ENCODE peak calls at places on chromosome 11, in nine cellular contexts. L is heart right ventricle; Y is heart left ventricle; T is lower lobe of right lung; S is lung; O is fibroblast of lung; H is CD8-positive, alpha-beta T cell; Z is colonic mucosa; I is HCT116. C is an unnamed sample. For H3K4me1, the result is how much of the 10 kb centered on the place peaks cover.

GRCh38 chr11:12889243-12889642 is 119.9 kb upstream of the RASSF10 start:
- DNase-seq in L (peak), Y (peak), T (peak), S (no peak), O (peak), H (no peak), Z (no peak), I (no peak), C (peak)

GRCh38 chr11:119882316-119882715 is 153.3 kb upstream of the NECTIN1 start:
- DNase-seq in L (no peak), Y (no peak), T (no peak), S (no peak), O (no peak), H (no peak), Z (no peak), I (no peak), C (no peak)

GRCh38 chr11:128757235-128757711 is 63.4 kb downstream of the FLI1 start:
- DNase-seq in L (peak), Y (peak), T (peak), S (peak), O (peak), H (peak), Z (peak), I (peak), C (no peak)

GRCh38 chr11:79045811-79046304 is 395.0 kb downstream of the TENM4 start:
- DNase-seq in L (no peak), Y (no peak), T (no peak), S (no peak), O (no peak), H (no peak), Z (no peak), I (no peak), C (no peak)

GRCh38 chr11:9616858-9617257 is 43.4 kb downstream of the WEE1 start:
- DNase-seq in L (no peak), Y (no peak), T (no peak), S (no peak), O (peak), H (no peak), Z (no peak), I (no peak), C (no peak)

GRCh38 chr11:121533556-121534050 is 80.8 kb upstream of the SORL1-AS1 start:
- DNase-seq in L (no peak), Y (no peak), T (no peak), S (no peak), O (no peak), H (no peak), Z (no peak), I (no peak), C (no peak)

GRCh38 chr11:115008774-115009173 is 330.4 kb downstream of the NXPE2 start:
- DNase-seq in L (no peak), Y (no peak), T (no peak), S (no peak), O (no peak), H (no peak), Z (no peak), I (no peak), C (no peak)

GRCh38 chr11:88383446-88383845 is 45.9 kb upstream of the CTSC start:
- DNase-seq in L (no peak), Y (no peak), T (no peak), S (no peak), O (no peak), H (no peak), Z (no peak), I (no peak), C (no peak)

GRCh38 chr11:59716051-59716450 is 2.4 kb upstream of the OR10V1 start:
- DNase-seq in L (no peak), Y (no peak), T (no peak), S (no peak), O (no peak), H (no peak), Z (no peak), I (no peak), C (no peak)

GRCh38 chr11:109680127-109680526 is 258.1 kb downstream of the C11orf87 start:
- DNase-seq in L (no peak), Y (no peak), T (no peak), S (no peak), O (no peak), H (no peak), Z (no peak), I (no peak), C (no peak)

GRCh38 chr11:65892661-65893317 is 2.3 kb downstream of the CCDC85B start:
- DNase-seq in L (peak), Y (no peak), T (peak), S (no peak), O (no peak), H (no peak), Z (no peak), I (no peak), C (no peak)

GRCh38 chr11:132068556-132068955 is 698.1 kb downstream of the NTM start:
- DNase-seq in L (no peak), Y (no peak), T (no peak), S (no peak), O (no peak), H (no peak), Z (no peak), I (no peak), C (no peak)

GRCh38 chr11:64283092-64283491 is 1.4 kb downstream of the BAD start:
- DNase-seq in L (no peak), Y (no peak), T (no peak), S (no peak), O (no peak), H (no peak), Z (no peak), I (no peak), C (no peak)

GRCh38 chr11:84819128-84819527 is 808.0 kb downstream of the DLG2 start:
- DNase-seq in L (no peak), Y (no peak), T (no peak), S (no peak), O (no peak), H (no peak), Z (no peak), I (no peak), C (no peak)

GRCh38 chr11:2588809-2589537 is 110.8 kb downstream of the KCNQ1OT1 start:
- DNase-seq in L (no peak), Y (peak), T (peak), S (peak), O (no peak), H (no peak), Z (peak), I (no peak), C (peak)

GRCh38 chr11:118807800-118808778 is 17.1 kb upstream of the DDX6 start:
- DNase-seq in L (no peak), Y (no peak), T (no peak), S (no peak), O (no peak), H (no peak), Z (no peak), I (no peak), C (no peak)

GRCh38 chr11:10657308-10658271 is 36.0 kb downstream of the IRAG1 start:
- DNase-seq in L (no peak), Y (peak), T (no peak), S (no peak), O (peak), H (no peak), Z (no peak), I (no peak), C (no peak)

DNA sequence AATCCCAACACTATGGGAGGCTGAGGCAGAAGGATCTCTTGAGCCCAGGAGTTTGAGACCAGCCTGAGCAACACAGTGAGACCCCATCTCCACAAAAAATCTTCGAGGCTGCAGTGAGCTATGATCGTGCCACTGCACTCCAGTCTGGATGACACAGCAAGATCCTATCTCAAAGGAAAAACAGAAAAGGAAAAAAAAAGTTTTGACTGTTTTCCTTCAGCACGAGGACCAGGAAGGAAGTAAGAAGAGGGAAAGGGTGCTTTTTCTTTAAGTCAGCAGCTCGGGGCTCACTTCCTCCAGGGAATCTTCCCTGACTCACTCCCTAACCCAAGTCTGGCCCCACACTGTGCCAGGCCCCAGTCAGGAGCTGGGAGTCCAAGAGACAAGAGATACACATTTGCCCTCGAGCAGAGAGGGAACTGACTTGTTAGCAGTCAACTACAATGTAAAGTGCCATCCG is 14.2 kb downstream of the ARRB1 start:
- DNase-seq in L (no peak), Y (no peak), T (peak), S (no peak), O (no peak), H (no peak), Z (no peak), I (no peak), C (no peak)
- H3K4me1 ChIP-seq in L (half or more), Y (under half), T (half or more), S (half or more), O (under half), H (half or more), Z (under half), I (under half), C (under half)

GRCh38 chr11:14029971-14030531 is 67.5 kb downstream of the SPON1 start:
- DNase-seq in L (peak), Y (peak), T (peak), S (peak), O (peak), H (no peak), Z (peak), I (no peak), C (peak)
- H3K27ac ChIP-seq in L (peak), Y (no peak), T (no peak), S (no peak), O (no peak), H (no peak), Z (peak), I (no peak), C (no peak)

DNA sequence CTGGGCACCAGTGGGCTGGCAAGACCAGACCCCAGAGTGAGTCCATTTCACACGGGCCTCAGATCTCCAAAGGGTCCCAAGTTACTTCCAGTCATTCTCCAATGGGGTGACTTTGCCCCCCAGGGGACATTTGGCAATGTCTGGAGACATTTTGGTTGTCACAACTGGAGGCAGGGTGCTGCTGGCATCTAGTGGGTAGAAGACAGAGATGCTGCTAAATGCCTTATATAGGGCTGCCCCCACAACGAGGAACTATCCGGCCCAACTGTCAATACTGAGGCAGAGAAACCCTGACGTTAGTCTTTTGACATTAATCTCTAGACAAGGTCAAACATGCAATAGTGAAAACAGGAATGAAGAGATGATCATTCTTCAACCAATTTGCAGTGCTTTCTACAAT is 6.4 kb downstream of the RTN4RL2 start:
- DNase-seq in L (no peak), Y (no peak), T (no peak), S (no peak), O (no peak), H (no peak), Z (no peak), I (no peak), C (no peak)
- TF ChIP-seq CTCF in L (no peak), Y (no peak), T (no peak), S (no peak), O (no peak), H (no peak), Z (no peak), I (no peak), C (no peak)

DNA sequence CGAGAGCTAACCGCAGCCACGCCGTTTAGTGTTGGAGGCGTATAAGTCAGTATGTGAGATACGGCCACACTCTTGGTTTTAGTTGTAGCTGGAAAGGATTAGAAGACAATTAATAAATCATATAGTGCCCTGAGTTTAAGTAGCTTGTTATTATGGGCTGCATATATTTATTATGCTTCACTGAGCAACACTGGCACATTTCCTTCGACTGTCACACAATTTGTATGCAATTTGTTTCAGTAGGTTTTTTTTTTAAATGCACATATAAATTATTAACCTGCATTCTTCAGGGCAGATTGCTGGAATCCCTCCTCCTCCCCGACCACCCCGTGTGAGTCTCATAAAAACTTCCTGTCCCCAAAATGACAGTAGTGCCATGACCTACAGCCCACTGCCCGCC is 56.9 kb downstream of the PKNOX2 start:
- DNase-seq in L (no peak), Y (no peak), T (no peak), S (no peak), O (no peak), H (no peak), Z (no peak), I (no peak), C (no peak)
- H3K4me1 ChIP-seq in L (under half), Y (under half), T (under half), S (under half), O (under half), H (under half), Z (under half), I (under half), C (under half)

GRCh38 chr11:14360976-14361375 is 2.0 kb upstream of the RRAS2 start:
- DNase-seq in L (no peak), Y (no peak), T (no peak), S (no peak), O (no peak), H (no peak), Z (no peak), I (no peak), C (no peak)

GRCh38 chr11:14359573-14360031 is 619 bp upstream of the RRAS2 start:
- DNase-seq in L (no peak), Y (no peak), T (no peak), S (no peak), O (no peak), H (no peak), Z (no peak), I (no peak), C (no peak)

GRCh38 chr11:14357843-14358728 is 897 bp downstream of the RRAS2 start:
- DNase-seq in L (peak), Y (peak), T (peak), S (peak), O (peak), H (peak), Z (peak), I (peak), C (peak)

GRCh38 chr11:14356342-14356741 is 2.6 kb downstream of the RRAS2 start:
- DNase-seq in L (no peak), Y (no peak), T (no peak), S (no peak), O (no peak), H (no peak), Z (no peak), I (no peak), C (no peak)

DNA sequence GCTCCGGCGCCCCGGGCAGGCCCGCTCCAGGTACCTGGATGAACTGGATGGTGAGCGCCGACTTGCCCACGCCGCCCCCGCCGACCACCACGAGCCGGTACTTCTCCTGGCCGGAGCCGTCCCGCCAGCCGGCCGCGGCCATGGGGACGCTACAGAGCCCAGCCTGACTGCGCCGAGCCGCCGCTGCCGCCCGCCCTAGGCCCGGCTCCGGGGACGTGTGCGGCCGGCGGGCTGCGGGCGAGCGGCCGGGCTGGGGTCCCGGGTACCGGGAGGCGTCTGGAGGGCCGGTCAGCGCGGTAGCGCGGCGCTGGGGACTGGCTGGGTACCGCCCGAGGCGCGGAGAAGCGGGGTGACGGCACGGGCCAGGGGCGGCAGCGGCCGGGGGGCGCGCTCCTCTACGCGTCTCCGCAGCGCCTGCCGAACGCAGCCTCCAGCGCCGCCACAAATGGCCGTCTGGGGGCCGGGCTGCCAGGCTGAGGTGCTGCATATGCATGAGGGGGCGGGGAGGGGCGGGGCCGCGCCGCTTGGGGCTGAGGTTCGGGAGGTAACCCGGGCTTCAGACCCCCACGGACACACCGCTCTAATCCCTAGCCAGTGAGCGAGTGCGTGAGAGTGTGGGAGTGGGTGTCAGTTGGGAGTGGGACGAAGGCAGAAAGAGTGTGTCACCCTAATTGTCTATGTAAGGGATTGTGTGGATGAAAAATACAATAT is at the start of gene RRAS2:
- DNase-seq in L (peak), Y (peak), T (peak), S (peak), O (peak), H (peak), Z (peak), I (peak), C (peak)
- H3K27ac ChIP-seq in L (peak), Y (peak), T (peak), S (peak), O (peak), H (peak), Z (peak), I (peak), C (peak)

GRCh38 chr11:17769218-17769617 is 34.6 kb downstream of the KCNC1 start:
- DNase-seq in L (no peak), Y (no peak), T (no peak), S (no peak), O (no peak), H (no peak), Z (no peak), I (no peak), C (no peak)

GRCh38 chr11:17771415-17771814 is 36.8 kb downstream of the KCNC1 start:
- DNase-seq in L (no peak), Y (no peak), T (no peak), S (no peak), O (no peak), H (no peak), Z (no peak), I (no peak), C (peak)

GRCh38 chr11:17768547-17768946 is 34.0 kb downstream of the KCNC1 start:
- DNase-seq in L (no peak), Y (no peak), T (no peak), S (no peak), O (no peak), H (no peak), Z (no peak), I (no peak), C (peak)

GRCh38 chr11:17770917-17771316 is 36.3 kb downstream of the KCNC1 start:
- DNase-seq in L (no peak), Y (no peak), T (no peak), S (no peak), O (peak), H (no peak), Z (no peak), I (no peak), C (no peak)

GRCh38 chr11:17770048-17770652 is 35.6 kb downstream of the KCNC1 start:
- DNase-seq in L (no peak), Y (no peak), T (no peak), S (peak), O (no peak), H (no peak), Z (peak), I (no peak), C (no peak)
- TF ChIP-seq CTCF in L (no peak), Y (no peak), T (no peak), S (no peak), O (no peak), H (no peak), Z (peak), I (no peak), C (peak)

C was measured in psoas muscle.